ENCODE peak calls at places on chromosomes 11 and 22, in four cellular contexts. D, C, Y and K are unnamed samples. For H3K4me1, the result is how much of the 10 kb centered on the place peaks cover.

GRCh38 chr22:19621372-19622060 is 92.8 kb upstream of the SEPTIN5 start:
- DNase-seq in Y (no peak), C (no peak), D (no peak), K (no peak)

GRCh38 chr22:38272373-38273134 is at the start of gene TMEM184B:
- DNase-seq in D (peak), Y (no peak), C (no peak), K (peak)

GRCh38 chr11:122393209-122393850 is 262.2 kb upstream of the UBASH3B start:
- DNase-seq in C (no peak), D (no peak), Y (no peak), K (no peak)

GRCh38 chr11:11843233-11843632 is 1.5 kb downstream of the USP47 start:
- DNase-seq in Y (no peak), D (no peak), C (peak), K (no peak)

GRCh38 chr11:118353084-118353710 is 6.2 kb upstream of the UBE4A start:
- DNase-seq in C (no peak), D (no peak), Y (no peak), K (no peak)

GRCh38 chr11:45106440-45106839 is 40.0 kb upstream of the PRDM11 start:
- DNase-seq in Y (no peak), C (no peak), D (no peak), K (no peak)

GRCh38 chr11:86519064-86519911 is 144.6 kb downstream of the CCDC81 start:
- DNase-seq in Y (no peak), C (no peak), D (no peak), K (no peak)

GRCh38 chr22:35476341-35476740 is 64.3 kb upstream of the RASD2 start:
- DNase-seq in C (no peak), Y (no peak), D (no peak), K (no peak)

GRCh38 chr11:65868076-65868667 is 4.4 kb downstream of the EFEMP2 start:
- DNase-seq in Y (no peak), C (no peak), D (peak), K (peak)

GRCh38 chr11:2721163-2721935 is 21.6 kb upstream of the KCNQ1OT1 start:
- DNase-seq in D (no peak), C (no peak), Y (no peak), K (no peak)

GRCh38 chr11:76318744-76319384 is 62.1 kb downstream of the THAP12 start:
- DNase-seq in D (peak), Y (peak), C (peak), K (peak)

GRCh38 chr11:129946965-129947364 is 51.6 kb upstream of the NFRKB start:
- DNase-seq in D (no peak), Y (no peak), C (no peak), K (no peak)

GRCh38 chr22:38230108-38230825 is 28.5 kb downstream of the MAFF start:
- DNase-seq in Y (no peak), D (no peak), C (peak), K (no peak)

GRCh38 chr11:8225589-8226036 is 38.1 kb downstream of the LMO1 start:
- DNase-seq in D (peak), C (peak), Y (peak), K (peak)

GRCh38 chr11:61418136-61418535 is 11.6 kb downstream of the CPSF7 start:
- DNase-seq in Y (no peak), D (no peak), C (no peak), K (no peak)

GRCh38 chr11:9047986-9048522 is 43.3 kb downstream of the SCUBE2 start:
- DNase-seq in Y (no peak), C (no peak), D (no peak), K (peak)

GRCh38 chr11:44758996-44759395 is 32.2 kb downstream of the TSPAN18 start:
- DNase-seq in C (no peak), Y (no peak), D (no peak), K (peak)

GRCh38 chr11:46865340-46865739 is 19.3 kb upstream of the CKAP5 start:
- DNase-seq in D (no peak), C (no peak), Y (no peak), K (no peak)

GRCh38 chr11:64306876-64307622 is 1.7 kb downstream of the ESRRA start:
- DNase-seq in D (peak), C (peak), Y (no peak), K (peak)

GRCh38 chr11:57649826-57650738 is at the start of gene YPEL4:
- DNase-seq in Y (no peak), C (no peak), D (peak), K (peak)

GRCh38 chr11:115190196-115190595 is 314.0 kb downstream of the CADM1 start:
- DNase-seq in C (no peak), Y (no peak), D (no peak), K (no peak)

GRCh38 chr22:48880749-48881148 is 946.9 kb downstream of the BRD1 start:
- DNase-seq in D (peak), Y (no peak), C (no peak), K (peak)

GRCh38 chr11:17352925-17353227 is 1.3 kb downstream of the NCR3LG1 start:
- DNase-seq in D (peak), C (peak), Y (no peak), K (peak)

GRCh38 chr22:37196539-37197450 is 8.7 kb upstream of the C1QTNF6 start:
- DNase-seq in Y (no peak), D (peak), C (peak), K (peak)

GRCh38 chr11:20088368-20089260 is 71.7 kb downstream of the DBX1 start:
- DNase-seq in Y (no peak), D (no peak), C (no peak), K (no peak)

GRCh38 chr11:34387653-34388052 is 29.8 kb upstream of the ABTB2 start:
- DNase-seq in C (no peak), Y (no peak), D (no peak), K (no peak)

GRCh38 chr11:46120711-46121327 is 435 bp downstream of the PHF21A start:
- DNase-seq in D (peak), C (peak), Y (no peak), K (peak)

GRCh38 chr11:43150697-43151096 is 161.1 kb upstream of the API5 start:
- DNase-seq in D (no peak), C (no peak), Y (no peak), K (no peak)

GRCh38 chr22:47386812-47387510 is 624.5 kb downstream of the TBC1D22A start:
- DNase-seq in D (peak), C (no peak), Y (no peak), K (peak)

GRCh38 chr11:124756033-124756752 is 4.1 kb upstream of the VSIG2 start:
- DNase-seq in D (no peak), C (no peak), Y (no peak), K (no peak)
- H3K4me1 ChIP-seq in D (under half), C (half or more), Y (under half), K (under half)

GRCh38 chr11:325796-326591 is 5.3 kb upstream of the IFITM3 start:
- DNase-seq in C (no peak), Y (no peak), D (peak), K (peak)
- H3K27ac ChIP-seq in C (peak), Y (no peak), D (peak), K (peak)

GRCh38 chr22:45785458-45785857 is 113.8 kb downstream of the ATXN10 start:
- DNase-seq in D (no peak), C (peak), Y (no peak), K (no peak)
- TF ChIP-seq POLR2AphosphoS5 in D (no peak), C (no peak), Y (no peak), K (no peak)

DNA sequence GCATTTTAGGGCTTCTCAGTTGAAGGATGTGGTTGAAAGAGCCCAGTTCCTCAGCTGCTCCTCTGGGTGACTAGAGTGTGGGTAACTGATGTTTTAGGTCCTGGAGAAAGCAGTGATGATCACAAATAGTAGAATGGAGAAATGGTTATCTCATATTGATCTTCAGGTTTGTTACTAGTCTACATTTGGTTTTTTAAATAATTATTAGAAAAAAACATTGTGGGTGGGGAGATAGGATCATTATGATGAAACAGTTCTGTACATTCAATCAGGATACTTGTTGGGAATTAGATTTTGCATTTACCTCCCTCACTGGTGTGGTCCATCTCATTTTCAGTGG is 24.9 kb downstream of the SREBF2 start:
- DNase-seq in C (no peak), D (no peak), Y (no peak), K (no peak)
- H3K4me1 ChIP-seq in C (half or more), D (half or more), Y (under half), K (under half)

GRCh38 chr11:96147186-96147585 is 195.8 kb downstream of the MAML2 start:
- DNase-seq in C (no peak), Y (no peak), D (no peak), K (no peak)

GRCh38 chr11:96146765-96147164 is 196.2 kb downstream of the MAML2 start:
- DNase-seq in D (no peak), C (no peak), Y (no peak), K (no peak)

GRCh38 chr11:96144553-96144952 is 198.4 kb downstream of the MAML2 start:
- DNase-seq in D (no peak), Y (no peak), C (no peak), K (no peak)

GRCh38 chr11:96143016-96143670 is 199.9 kb downstream of the MAML2 start:
- DNase-seq in C (no peak), Y (no peak), D (no peak), K (no peak)

GRCh38 chr11:96145163-96145585 is 197.8 kb downstream of the MAML2 start:
- DNase-seq in C (peak), Y (no peak), D (no peak), K (no peak)
- H3K27ac ChIP-seq in C (peak), Y (no peak), D (peak), K (no peak)